ENCODE peak calls at places on chromosomes 5 and 9, in six cellular contexts. One of them, this sample, is unnamed.

GRCh38 chr9:36037580-36038169 is 962 bp downstream of the RECK start:
- DNase-seq in naive thymus-derived CD8-positive, alpha-beta T cell: no peak
- DNase-seq in thoracic aorta: no peak
- DNase-seq in colonic mucosa: no peak
- DNase-seq in brain microvascular endothelial cell: no peak
- DNase-seq in GM12865: no peak
- DNase-seq in this sample: no peak

GRCh38 chr5:179371681-179372675 is 26.7 kb upstream of the ADAMTS2 start:
- DNase-seq in naive thymus-derived CD8-positive, alpha-beta T cell: no peak
- DNase-seq in thoracic aorta: no peak
- DNase-seq in colonic mucosa: no peak
- DNase-seq in brain microvascular endothelial cell: no peak
- DNase-seq in GM12865: no peak
- DNase-seq in this sample: no peak

GRCh38 chr5:133244242-133244641 is 192.4 kb downstream of the HSPA4 start:
- DNase-seq in naive thymus-derived CD8-positive, alpha-beta T cell: no peak
- DNase-seq in thoracic aorta: no peak
- DNase-seq in colonic mucosa: no peak
- DNase-seq in brain microvascular endothelial cell: no peak
- DNase-seq in GM12865: peak
- DNase-seq in this sample: no peak

GRCh38 chr9:122075135-122076030 is 17.7 kb downstream of the TTLL11 start:
- DNase-seq in naive thymus-derived CD8-positive, alpha-beta T cell: no peak
- DNase-seq in thoracic aorta: no peak
- DNase-seq in colonic mucosa: no peak
- DNase-seq in brain microvascular endothelial cell: peak
- DNase-seq in GM12865: no peak
- DNase-seq in this sample: no peak

GRCh38 chr5:60945760-60946253 is 802 bp downstream of the NDUFAF2 start:
- DNase-seq in naive thymus-derived CD8-positive, alpha-beta T cell: no peak
- DNase-seq in thoracic aorta: no peak
- DNase-seq in colonic mucosa: peak
- DNase-seq in brain microvascular endothelial cell: peak
- DNase-seq in GM12865: no peak
- DNase-seq in this sample: no peak

GRCh38 chr5:55036477-55036876 is 12.4 kb downstream of the GZMK start:
- DNase-seq in naive thymus-derived CD8-positive, alpha-beta T cell: no peak
- DNase-seq in thoracic aorta: no peak
- DNase-seq in colonic mucosa: no peak
- DNase-seq in brain microvascular endothelial cell: no peak
- DNase-seq in GM12865: no peak
- DNase-seq in this sample: no peak

GRCh38 chr5:98308231-98308630 is 465.2 kb upstream of the RGMB start:
- DNase-seq in naive thymus-derived CD8-positive, alpha-beta T cell: no peak
- DNase-seq in thoracic aorta: no peak
- DNase-seq in colonic mucosa: no peak
- DNase-seq in brain microvascular endothelial cell: no peak
- DNase-seq in GM12865: no peak
- DNase-seq in this sample: no peak

GRCh38 chr5:139903450-139903804 is 107.8 kb downstream of the PSD2 start:
- DNase-seq in naive thymus-derived CD8-positive, alpha-beta T cell: no peak
- DNase-seq in thoracic aorta: no peak
- DNase-seq in colonic mucosa: no peak
- DNase-seq in brain microvascular endothelial cell: no peak
- DNase-seq in GM12865: no peak
- DNase-seq in this sample: no peak

GRCh38 chr5:72076901-72077300 is 30.4 kb upstream of the MAP1B start:
- DNase-seq in naive thymus-derived CD8-positive, alpha-beta T cell: no peak
- DNase-seq in thoracic aorta: no peak
- DNase-seq in colonic mucosa: no peak
- DNase-seq in brain microvascular endothelial cell: no peak
- DNase-seq in GM12865: no peak
- DNase-seq in this sample: no peak

GRCh38 chr5:30994926-30995325 is 198.6 kb upstream of the CDH6 start:
- DNase-seq in naive thymus-derived CD8-positive, alpha-beta T cell: no peak
- DNase-seq in thoracic aorta: no peak
- DNase-seq in colonic mucosa: no peak
- DNase-seq in brain microvascular endothelial cell: no peak
- DNase-seq in GM12865: no peak
- DNase-seq in this sample: no peak

GRCh38 chr5:141050622-141051525 is at the start of gene PCDHB1:
- DNase-seq in naive thymus-derived CD8-positive, alpha-beta T cell: no peak
- DNase-seq in thoracic aorta: no peak
- DNase-seq in colonic mucosa: no peak
- DNase-seq in brain microvascular endothelial cell: no peak
- DNase-seq in GM12865: no peak
- DNase-seq in this sample: no peak

GRCh38 chr5:134141346-134142050 is 27.0 kb downstream of the TCF7 start:
- DNase-seq in naive thymus-derived CD8-positive, alpha-beta T cell: no peak
- DNase-seq in thoracic aorta: no peak
- DNase-seq in colonic mucosa: no peak
- DNase-seq in brain microvascular endothelial cell: no peak
- DNase-seq in GM12865: peak
- DNase-seq in this sample: no peak

GRCh38 chr5:149719666-149720065 is 10.4 kb upstream of the PPARGC1B start:
- DNase-seq in naive thymus-derived CD8-positive, alpha-beta T cell: no peak
- DNase-seq in thoracic aorta: no peak
- DNase-seq in colonic mucosa: peak
- DNase-seq in brain microvascular endothelial cell: peak
- DNase-seq in GM12865: no peak
- DNase-seq in this sample: no peak

GRCh38 chr5:2753452-2754409 is 2.3 kb upstream of the IRX2 start:
- DNase-seq in naive thymus-derived CD8-positive, alpha-beta T cell: no peak
- DNase-seq in thoracic aorta: no peak
- DNase-seq in colonic mucosa: no peak
- DNase-seq in brain microvascular endothelial cell: no peak
- DNase-seq in GM12865: no peak
- DNase-seq in this sample: no peak

GRCh38 chr5:149128023-149128875 is 13.0 kb upstream of the ABLIM3 start:
- DNase-seq in naive thymus-derived CD8-positive, alpha-beta T cell: no peak
- DNase-seq in thoracic aorta: no peak
- DNase-seq in colonic mucosa: no peak
- DNase-seq in brain microvascular endothelial cell: peak
- DNase-seq in GM12865: peak
- DNase-seq in this sample: no peak

GRCh38 chr9:129624168-129624759 is 1.7 kb upstream of the NTMT1 start:
- DNase-seq in naive thymus-derived CD8-positive, alpha-beta T cell: peak
- DNase-seq in thoracic aorta: no peak
- DNase-seq in colonic mucosa: peak
- DNase-seq in brain microvascular endothelial cell: peak
- DNase-seq in GM12865: peak
- DNase-seq in this sample: no peak

GRCh38 chr9:85258823-85259370 is 482.9 kb downstream of the AGTPBP1 start:
- DNase-seq in naive thymus-derived CD8-positive, alpha-beta T cell: no peak
- DNase-seq in thoracic aorta: no peak
- DNase-seq in colonic mucosa: peak
- DNase-seq in brain microvascular endothelial cell: peak
- DNase-seq in GM12865: peak
- DNase-seq in this sample: peak

This sample was measured in GOT3.